ENCODE peak calls at places on chromosomes 1 and 21, in nine cellular contexts. I is NCI-H69, X is anterior cingulate cortex, U is Peyer's patch, J is HEK293T, B is H1, W is GM10248, O is GM13977, G is germinal center. C is an unnamed sample.

GRCh38 chr1:221415626-221416025 is 326.3 kb downstream of the DUSP10 start:
- DNase-seq in I (no peak), X (no peak), U (no peak), J (no peak), B (no peak), W (no peak), O (no peak), G (no peak), C (no peak)

GRCh38 chr1:88802950-88803349 is 88.4 kb downstream of the GTF2B start:
- DNase-seq in I (no peak), X (no peak), U (no peak), J (no peak), B (no peak), W (no peak), O (no peak), G (no peak), C (no peak)

GRCh38 chr1:45001011-45001481 is 10.1 kb downstream of the HECTD3 start:
- DNase-seq in I (no peak), X (no peak), U (no peak), J (no peak), B (no peak), W (no peak), O (no peak), G (no peak), C (no peak)

GRCh38 chr1:54380285-54380882 is 25.8 kb downstream of the SSBP3 start:
- DNase-seq in I (no peak), X (no peak), U (no peak), J (no peak), B (no peak), W (no peak), O (no peak), G (no peak), C (no peak)

GRCh38 chr1:23452011-23452411 is 27.5 kb upstream of the TCEA3 start:
- DNase-seq in I (peak), X (no peak), U (peak), J (no peak), B (no peak), W (no peak), O (no peak), G (no peak), C (no peak)

GRCh38 chr21:39559511-39559910 is 53.2 kb upstream of the B3GALT5 start:
- DNase-seq in I (no peak), X (no peak), U (no peak), J (no peak), B (no peak), W (no peak), O (no peak), G (no peak), C (no peak)

GRCh38 chr1:170685166-170685565 is 21.2 kb downstream of the PRRX1 start:
- DNase-seq in I (no peak), X (no peak), U (no peak), J (no peak), B (no peak), W (no peak), O (no peak), G (no peak), C (no peak)

GRCh38 chr1:214719207-214719606 is 116.2 kb downstream of the CENPF start:
- DNase-seq in I (peak), X (no peak), U (no peak), J (peak), B (no peak), W (no peak), O (no peak), G (no peak), C (no peak)

GRCh38 chr1:29332204-29332603 is 95.9 kb downstream of the PTPRU start:
- DNase-seq in I (peak), X (no peak), U (no peak), J (peak), B (peak), W (no peak), O (no peak), G (no peak), C (no peak)

GRCh38 chr1:166975361-166976129 is at the start of gene ILDR2:
- DNase-seq in I (peak), X (peak), U (peak), J (peak), B (peak), W (peak), O (peak), G (peak), C (peak)

GRCh38 chr1:104648269-104648691 is 898.6 kb downstream of the AMY1C start:
- DNase-seq in I (peak), X (no peak), U (no peak), J (peak), B (no peak), W (peak), O (peak), G (peak), C (no peak)

GRCh38 chr1:97680894-97681293 is 239.9 kb downstream of the DPYD start:
- DNase-seq in I (no peak), X (no peak), U (no peak), J (no peak), B (no peak), W (no peak), O (no peak), G (no peak), C (no peak)

GRCh38 chr1:11787251-11787803 is 18.4 kb downstream of the MTHFR start:
- DNase-seq in I (peak), X (no peak), U (peak), J (no peak), B (no peak), W (no peak), O (no peak), G (no peak), C (peak)

GRCh38 chr1:53409233-53409632 is 50.0 kb upstream of the DMRTB1 start:
- DNase-seq in I (no peak), X (no peak), U (no peak), J (no peak), B (no peak), W (no peak), O (no peak), G (no peak), C (no peak)

GRCh38 chr1:37449936-37450335 is 24.4 kb upstream of the ZC3H12A start:
- DNase-seq in I (peak), X (no peak), U (no peak), J (no peak), B (no peak), W (no peak), O (no peak), G (no peak), C (no peak)

GRCh38 chr1:192544983-192545393 is 30.6 kb upstream of the RGS1 start:
- DNase-seq in I (no peak), X (no peak), U (no peak), J (no peak), B (no peak), W (peak), O (no peak), G (no peak), C (no peak)

GRCh38 chr1:108117908-108118902 is 81.9 kb downstream of the SLC25A24 start:
- DNase-seq in I (no peak), X (no peak), U (no peak), J (no peak), B (no peak), W (no peak), O (no peak), G (no peak), C (no peak)

GRCh38 chr21:44046734-44047133 is 34.6 kb downstream of the TRAPPC10 start:
- DNase-seq in I (no peak), X (no peak), U (no peak), J (no peak), B (no peak), W (no peak), O (no peak), G (no peak), C (no peak)

GRCh38 chr1:34696230-34696629 is 58.6 kb upstream of the GJB5 start:
- DNase-seq in I (peak), X (no peak), U (no peak), J (no peak), B (no peak), W (no peak), O (no peak), G (no peak), C (no peak)

GRCh38 chr1:224392411-224393249 is 36.0 kb downstream of the CNIH4 start:
- DNase-seq in I (no peak), X (no peak), U (no peak), J (no peak), B (no peak), W (no peak), O (no peak), G (no peak), C (no peak)

GRCh38 chr1:39297534-39297933 is 93.0 kb downstream of the MACF1 start:
- DNase-seq in I (no peak), X (no peak), U (no peak), J (no peak), B (no peak), W (no peak), O (no peak), G (no peak), C (no peak)

GRCh38 chr1:174074757-174075156 is 52.6 kb upstream of the RC3H1 start:
- DNase-seq in I (peak), X (no peak), U (no peak), J (no peak), B (no peak), W (peak), O (peak), G (no peak), C (no peak)

GRCh38 chr1:39387452-39387851 is 104.0 kb upstream of the BMP8A start:
- DNase-seq in I (no peak), X (no peak), U (no peak), J (peak), B (no peak), W (no peak), O (no peak), G (no peak), C (no peak)

GRCh38 chr1:41642922-41643321 is 158.4 kb upstream of the EDN2 start:
- DNase-seq in I (no peak), X (no peak), U (no peak), J (no peak), B (no peak), W (no peak), O (no peak), G (no peak), C (no peak)

GRCh38 chr21:46122758-46123683 is 25.1 kb downstream of the COL6A2 start:
- DNase-seq in I (no peak), X (no peak), U (peak), J (no peak), B (no peak), W (no peak), O (no peak), G (no peak), C (peak)

GRCh38 chr1:244089561-244089960 is 38.5 kb downstream of the ZBTB18 start:
- DNase-seq in I (no peak), X (no peak), U (no peak), J (peak), B (no peak), W (no peak), O (no peak), G (no peak), C (no peak)

GRCh38 chr21:41232055-41232454 is 64.1 kb downstream of the BACE2 start:
- DNase-seq in I (no peak), X (no peak), U (no peak), J (no peak), B (no peak), W (no peak), O (no peak), G (peak), C (no peak)

GRCh38 chr21:41932576-41933258 is 21.1 kb downstream of the C2CD2 start:
- DNase-seq in I (no peak), X (no peak), U (no peak), J (no peak), B (no peak), W (no peak), O (peak), G (no peak), C (peak)

GRCh38 chr1:91282695-91283420 is 121.8 kb downstream of the HFM1 start:
- DNase-seq in I (peak), X (peak), U (no peak), J (peak), B (peak), W (peak), O (peak), G (peak), C (peak)

GRCh38 chr1:70358921-70359564 is 4.5 kb upstream of the ANKRD13C start:
- DNase-seq in I (no peak), X (no peak), U (no peak), J (no peak), B (no peak), W (peak), O (peak), G (no peak), C (no peak)

GRCh38 chr1:54168206-54168965 is 15.6 kb upstream of the CDCP2 start:
- DNase-seq in I (no peak), X (no peak), U (no peak), J (no peak), B (no peak), W (no peak), O (no peak), G (no peak), C (no peak)

GRCh38 chr1:219702551-219703215 is 89.8 kb upstream of the ZC3H11B start:
- DNase-seq in I (peak), X (no peak), U (no peak), J (no peak), B (no peak), W (no peak), O (no peak), G (no peak), C (no peak)

GRCh38 chr1:44947774-44948311 is 38.6 kb downstream of the EIF2B3 start:
- DNase-seq in I (peak), X (no peak), U (no peak), J (no peak), B (no peak), W (no peak), O (no peak), G (no peak), C (no peak)

GRCh38 chr1:84166797-84167196 is 22.7 kb downstream of the PRKACB start:
- DNase-seq in I (no peak), X (no peak), U (no peak), J (no peak), B (no peak), W (no peak), O (no peak), G (no peak), C (no peak)

GRCh38 chr1:246091477-246091876 is 415.6 kb downstream of the SMYD3 start:
- DNase-seq in I (no peak), X (no peak), U (no peak), J (no peak), B (no peak), W (no peak), O (no peak), G (no peak), C (no peak)

GRCh38 chr1:76160225-76160624 is 85.7 kb downstream of the ST6GALNAC3 start:
- DNase-seq in I (no peak), X (no peak), U (no peak), J (no peak), B (no peak), W (no peak), O (no peak), G (no peak), C (no peak)

GRCh38 chr1:53410100-53410541 is 49.1 kb upstream of the DMRTB1 start:
- DNase-seq in I (peak), X (no peak), U (no peak), J (peak), B (no peak), W (no peak), O (peak), G (no peak), C (no peak)

GRCh38 chr1:88935522-88936222 is 44.3 kb upstream of the GTF2B start:
- DNase-seq in I (peak), X (no peak), U (no peak), J (peak), B (no peak), W (peak), O (peak), G (peak), C (no peak)

GRCh38 chr1:7505094-7505838 is 265.8 kb upstream of the VAMP3 start:
- DNase-seq in I (no peak), X (no peak), U (no peak), J (no peak), B (no peak), W (no peak), O (no peak), G (no peak), C (no peak)

GRCh38 chr1:29325675-29326074 is 89.4 kb downstream of the PTPRU start:
- DNase-seq in I (no peak), X (no peak), U (no peak), J (no peak), B (no peak), W (no peak), O (no peak), G (no peak), C (no peak)

C was measured in ovary.